ENCODE peak calls at places on chromosomes 3 and 15, in seven cellular contexts. One of them, this sample, is unnamed. For H3K4me1, the result is how much of the 10 kb centered on the place peaks cover.

GRCh38 chr3:178100881-178101280 is 435.4 kb upstream of the KCNMB2 start:
- DNase-seq in IMR-90: no peak
- DNase-seq in body of pancreas: no peak
- DNase-seq in HCT116: no peak
- DNase-seq in transverse colon: no peak
- DNase-seq in H1: no peak
- DNase-seq in HepG2: no peak
- DNase-seq in this sample: no peak

GRCh38 chr15:77577350-77577749 is 55.4 kb downstream of the LINGO1 start:
- DNase-seq in IMR-90: no peak
- DNase-seq in body of pancreas: no peak
- DNase-seq in HCT116: no peak
- DNase-seq in transverse colon: no peak
- DNase-seq in H1: no peak
- DNase-seq in HepG2: no peak
- DNase-seq in this sample: no peak

GRCh38 chr3:198113219-198114053 is 153.4 kb downstream of the LMLN start:
- DNase-seq in IMR-90: no peak
- DNase-seq in body of pancreas: no peak
- DNase-seq in HCT116: no peak
- DNase-seq in transverse colon: no peak
- DNase-seq in H1: peak
- DNase-seq in HepG2: no peak
- DNase-seq in this sample: no peak

GRCh38 chr3:10349801-10350200 is 28.9 kb upstream of the SEC13 start:
- DNase-seq in IMR-90: no peak
- DNase-seq in body of pancreas: no peak
- DNase-seq in HCT116: no peak
- DNase-seq in transverse colon: no peak
- DNase-seq in H1: no peak
- DNase-seq in HepG2: no peak
- DNase-seq in this sample: no peak

GRCh38 chr15:75200765-75201608 is 695 bp upstream of the C15orf39 start:
- DNase-seq in IMR-90: no peak
- DNase-seq in body of pancreas: peak
- DNase-seq in HCT116: peak
- DNase-seq in transverse colon: peak
- DNase-seq in H1: peak
- DNase-seq in HepG2: peak
- DNase-seq in this sample: peak

GRCh38 chr15:56342653-56343052 is 22.6 kb upstream of the TEX9 start:
- DNase-seq in IMR-90: no peak
- DNase-seq in body of pancreas: no peak
- DNase-seq in HCT116: no peak
- DNase-seq in transverse colon: no peak
- DNase-seq in H1: no peak
- DNase-seq in HepG2: no peak
- DNase-seq in this sample: no peak

GRCh38 chr3:153369561-153370374 is 207.7 kb downstream of the RAP2B start:
- DNase-seq in IMR-90: no peak
- DNase-seq in body of pancreas: no peak
- DNase-seq in HCT116: no peak
- DNase-seq in transverse colon: no peak
- DNase-seq in H1: no peak
- DNase-seq in HepG2: no peak
- DNase-seq in this sample: no peak

GRCh38 chr15:38683382-38684242 is 119.0 kb upstream of the RASGRP1 start:
- DNase-seq in IMR-90: peak
- DNase-seq in body of pancreas: peak
- DNase-seq in HCT116: peak
- DNase-seq in transverse colon: peak
- DNase-seq in H1: peak
- DNase-seq in HepG2: peak
- DNase-seq in this sample: peak

GRCh38 chr15:40871749-40872617 is 2.1 kb downstream of the RHOV start:
- DNase-seq in IMR-90: no peak
- DNase-seq in body of pancreas: peak
- DNase-seq in HCT116: no peak
- DNase-seq in transverse colon: peak
- DNase-seq in H1: no peak
- DNase-seq in HepG2: no peak
- DNase-seq in this sample: no peak

GRCh38 chr3:15096026-15096425 is 2.9 kb downstream of the RBSN start:
- DNase-seq in IMR-90: no peak
- DNase-seq in body of pancreas: no peak
- DNase-seq in HCT116: no peak
- DNase-seq in transverse colon: no peak
- DNase-seq in H1: no peak
- DNase-seq in HepG2: no peak
- DNase-seq in this sample: no peak

GRCh38 chr15:91182096-91182495 is 82.0 kb downstream of the SV2B start:
- DNase-seq in IMR-90: no peak
- DNase-seq in body of pancreas: no peak
- DNase-seq in HCT116: no peak
- DNase-seq in transverse colon: no peak
- DNase-seq in H1: no peak
- DNase-seq in HepG2: no peak
- DNase-seq in this sample: no peak

GRCh38 chr3:134039161-134039862 is 9.6 kb upstream of the SLCO2A1 start:
- DNase-seq in IMR-90: no peak
- DNase-seq in body of pancreas: no peak
- DNase-seq in HCT116: peak
- DNase-seq in transverse colon: peak
- DNase-seq in H1: peak
- DNase-seq in HepG2: peak
- DNase-seq in this sample: no peak

GRCh38 chr3:197216914-197217313 is 81.5 kb downstream of the DLG1 start:
- DNase-seq in IMR-90: peak
- DNase-seq in body of pancreas: no peak
- DNase-seq in HCT116: no peak
- DNase-seq in transverse colon: no peak
- DNase-seq in H1: no peak
- DNase-seq in HepG2: no peak
- DNase-seq in this sample: no peak

GRCh38 chr3:15332405-15333098 is at the start of gene SH3BP5:
- DNase-seq in IMR-90: peak
- DNase-seq in body of pancreas: peak
- DNase-seq in HCT116: peak
- DNase-seq in transverse colon: peak
- DNase-seq in H1: peak
- DNase-seq in HepG2: no peak
- DNase-seq in this sample: peak

GRCh38 chr3:154730221-154730620 is 300.2 kb upstream of the GPR149 start:
- DNase-seq in IMR-90: no peak
- DNase-seq in body of pancreas: no peak
- DNase-seq in HCT116: no peak
- DNase-seq in transverse colon: no peak
- DNase-seq in H1: no peak
- DNase-seq in HepG2: no peak
- DNase-seq in this sample: no peak

GRCh38 chr3:70358978-70359580 is 46.6 kb upstream of the MDFIC2 start:
- DNase-seq in IMR-90: peak
- DNase-seq in body of pancreas: peak
- DNase-seq in HCT116: peak
- DNase-seq in transverse colon: no peak
- DNase-seq in H1: no peak
- DNase-seq in HepG2: peak
- DNase-seq in this sample: no peak

GRCh38 chr15:85706779-85707518 is 87.8 kb downstream of the KLHL25 start:
- DNase-seq in IMR-90: peak
- DNase-seq in body of pancreas: peak
- DNase-seq in HCT116: no peak
- DNase-seq in transverse colon: peak
- DNase-seq in H1: no peak
- DNase-seq in HepG2: no peak
- DNase-seq in this sample: peak

GRCh38 chr3:37989821-37990480 is 635 bp upstream of the VILL start:
- DNase-seq in IMR-90: no peak
- DNase-seq in body of pancreas: no peak
- DNase-seq in HCT116: no peak
- DNase-seq in transverse colon: no peak
- DNase-seq in H1: no peak
- DNase-seq in HepG2: no peak
- DNase-seq in this sample: peak

DNA sequence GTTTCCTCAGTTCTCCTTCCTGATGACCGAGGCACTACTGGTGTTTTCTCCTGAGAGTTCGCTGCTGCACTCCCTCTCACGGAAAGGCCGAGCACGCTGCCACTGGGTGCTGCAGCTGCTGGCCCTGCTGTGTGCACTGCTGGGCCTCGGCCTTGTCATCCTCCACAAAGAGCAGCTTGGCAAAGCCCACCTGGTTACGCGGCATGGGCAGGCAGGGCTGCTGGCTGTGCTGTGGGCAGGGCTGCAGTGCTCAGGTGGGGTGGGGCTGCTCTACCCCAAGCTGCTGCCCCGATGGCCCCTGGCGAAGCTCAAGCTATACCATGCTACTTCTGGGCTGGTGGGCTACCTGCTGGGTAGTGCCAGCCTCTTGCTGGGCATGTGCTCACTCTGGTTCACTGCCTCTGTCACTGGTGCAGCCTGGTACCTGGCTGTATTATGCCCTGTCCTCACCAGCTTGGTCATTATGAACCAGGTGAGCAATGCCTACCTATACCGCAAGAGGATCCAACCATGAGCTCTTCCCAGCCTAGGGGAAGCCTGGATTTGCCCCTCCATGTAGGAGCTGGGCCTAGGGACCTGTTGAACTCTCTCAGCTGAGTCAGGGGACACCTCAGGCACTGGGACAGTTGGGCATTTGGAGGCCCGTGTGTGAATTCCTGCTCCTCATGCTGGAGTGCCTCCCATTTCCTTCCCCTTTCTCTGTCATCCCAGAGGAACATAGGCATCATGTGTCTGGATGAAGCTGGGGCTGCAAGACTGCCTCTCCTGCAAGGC is 2.8 kb downstream of the CYB561D2 start:
- DNase-seq in IMR-90: no peak
- DNase-seq in body of pancreas: no peak
- DNase-seq in HCT116: no peak
- DNase-seq in transverse colon: no peak
- DNase-seq in H1: no peak
- DNase-seq in HepG2: no peak
- DNase-seq in this sample: no peak
- TF ChIP-seq POLR2A in IMR-90: no peak
- TF ChIP-seq POLR2A in body of pancreas: no peak
- TF ChIP-seq POLR2A in HCT116: no peak
- TF ChIP-seq POLR2A in transverse colon: no peak
- TF ChIP-seq POLR2A in H1: no peak
- TF ChIP-seq POLR2A in HepG2: no peak
- TF ChIP-seq POLR2A in this sample: no peak

GRCh38 chr15:98292442-98293240 is 332.1 kb downstream of the ARRDC4 start:
- DNase-seq in IMR-90: no peak
- DNase-seq in body of pancreas: peak
- DNase-seq in HCT116: peak
- DNase-seq in transverse colon: peak
- DNase-seq in H1: peak
- DNase-seq in HepG2: peak
- DNase-seq in this sample: no peak
- H3K4me3 ChIP-seq in IMR-90: no peak
- H3K4me3 ChIP-seq in body of pancreas: no peak
- H3K4me3 ChIP-seq in HCT116: no peak
- H3K4me3 ChIP-seq in transverse colon: no peak
- H3K4me3 ChIP-seq in H1: peak
- H3K4me3 ChIP-seq in HepG2: no peak
- H3K4me3 ChIP-seq in this sample: no peak

GRCh38 chr3:170991664-170992063 is 34.9 kb downstream of the SLC2A2 start:
- DNase-seq in IMR-90: no peak
- DNase-seq in body of pancreas: no peak
- DNase-seq in HCT116: no peak
- DNase-seq in transverse colon: no peak
- DNase-seq in H1: no peak
- DNase-seq in HepG2: no peak
- DNase-seq in this sample: no peak
- H3K4me1 ChIP-seq in IMR-90: under half
- H3K4me1 ChIP-seq in body of pancreas: under half
- H3K4me1 ChIP-seq in HCT116: under half
- H3K4me1 ChIP-seq in transverse colon: under half
- H3K4me1 ChIP-seq in H1: under half
- H3K4me1 ChIP-seq in HepG2: under half
- H3K4me1 ChIP-seq in this sample: under half

DNA sequence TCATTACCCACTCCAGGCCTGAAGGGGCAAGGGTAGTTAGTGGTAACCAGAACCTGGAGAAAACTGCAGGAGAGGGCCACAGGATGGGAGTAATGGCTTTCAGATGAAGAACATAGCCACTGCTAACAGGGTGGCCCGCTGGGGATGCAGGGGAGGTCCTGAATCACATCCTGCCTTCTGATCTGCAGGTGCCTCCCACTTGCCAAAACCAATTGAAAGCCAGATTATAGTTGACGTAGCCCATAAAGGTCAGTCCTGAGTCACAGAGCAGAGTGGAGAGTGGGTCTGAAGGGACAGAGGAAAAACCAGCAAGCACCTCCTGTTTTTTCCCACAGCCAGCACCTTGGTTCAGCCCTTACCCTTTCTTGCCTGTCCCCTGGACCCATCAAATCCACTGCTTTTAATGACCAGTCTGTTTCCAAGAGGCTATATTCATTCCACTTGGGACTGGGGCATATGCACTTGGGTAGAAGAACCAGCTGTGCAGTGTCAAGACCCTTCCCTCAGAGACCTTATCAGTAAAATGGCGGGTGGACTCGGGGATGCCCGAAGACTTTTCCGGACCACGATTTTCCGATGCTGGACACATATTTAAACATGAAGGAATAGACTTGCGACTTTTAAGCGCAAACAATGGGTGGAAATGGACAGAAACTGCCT is 605 bp upstream of the SLC35G2 start:
- DNase-seq in IMR-90: peak
- DNase-seq in body of pancreas: peak
- DNase-seq in HCT116: peak
- DNase-seq in transverse colon: peak
- DNase-seq in H1: peak
- DNase-seq in HepG2: peak
- DNase-seq in this sample: peak
- TF ChIP-seq POLR2A in IMR-90: peak
- TF ChIP-seq POLR2A in body of pancreas: peak
- TF ChIP-seq POLR2A in HCT116: peak
- TF ChIP-seq POLR2A in transverse colon: no peak
- TF ChIP-seq POLR2A in H1: peak
- TF ChIP-seq POLR2A in HepG2: peak
- TF ChIP-seq POLR2A in this sample: no peak

GRCh38 chr3:50364573-50365079 is 5.3 kb upstream of the TMEM115 start:
- DNase-seq in IMR-90: no peak
- DNase-seq in body of pancreas: no peak
- DNase-seq in HCT116: no peak
- DNase-seq in transverse colon: peak
- DNase-seq in H1: no peak
- DNase-seq in HepG2: no peak
- DNase-seq in this sample: no peak
- H3K4me3 ChIP-seq in IMR-90: peak
- H3K4me3 ChIP-seq in body of pancreas: peak
- H3K4me3 ChIP-seq in HCT116: no peak
- H3K4me3 ChIP-seq in transverse colon: peak
- H3K4me3 ChIP-seq in H1: peak
- H3K4me3 ChIP-seq in HepG2: no peak
- H3K4me3 ChIP-seq in this sample: peak